ENCODE peak calls at places on chromosomes 12 and 14, in five cellular contexts. M is GM20000; I is heart left ventricle; E is small intestine; R is activated CD8-positive, alpha-beta memory T cell treated with anti-CD3 and anti-CD28 coated beads for 1 hour. P is an unnamed sample.

GRCh38 chr12:74646831-74647230 is 109.2 kb downstream of the ATXN7L3B start:
- DNase-seq in M (no peak), I (no peak), E (no peak), R (no peak), P (no peak)

GRCh38 chr12:21773263-21773741 is 1.2 kb downstream of the KCNJ8 start:
- DNase-seq in M (no peak), I (peak; percentile 81), E (no peak), R (no peak), P (peak; percentile 23)

GRCh38 chr12:56082967-56083366 is 3.0 kb downstream of the ERBB3 start:
- DNase-seq in M (no peak), I (no peak), E (no peak), R (no peak), P (no peak)

GRCh38 chr14:74620923-74621322 is 8.9 kb upstream of the LTBP2 start:
- DNase-seq in M (no peak), I (peak; percentile 19), E (no peak), R (no peak), P (no peak)

GRCh38 chr14:81209187-81209836 is 11.4 kb downstream of the GTF2A1 start:
- DNase-seq in M (no peak), I (no peak), E (no peak), R (no peak), P (no peak)

GRCh38 chr14:38204717-38205115 is 3.0 kb upstream of the SSTR1 start:
- DNase-seq in M (no peak), I (no peak), E (no peak), R (no peak), P (no peak)

GRCh38 chr14:98198385-98198784 is 1073.6 kb downstream of the BCL11B start:
- DNase-seq in M (peak; percentile 39), I (no peak), E (peak; percentile 59), R (no peak), P (no peak)

GRCh38 chr14:93912785-93913184 is 14.4 kb upstream of the FAM181A start:
- DNase-seq in M (no peak), I (peak; percentile 6), E (no peak), R (no peak), P (no peak)

GRCh38 chr12:93705237-93705636 is 28.1 kb downstream of the CRADD start:
- DNase-seq in M (no peak), I (no peak), E (no peak), R (no peak), P (no peak)

GRCh38 chr14:69288001-69288771 is 28.2 kb downstream of the GALNT16 start:
- DNase-seq in M (no peak), I (peak; percentile 70), E (peak; percentile 14), R (no peak), P (peak; percentile 42)

GRCh38 chr14:106141242-106142220 is 615.1 kb downstream of the TMEM121 start:
- DNase-seq in M (no peak), I (no peak), E (no peak), R (no peak), P (no peak)

GRCh38 chr12:131205534-131205933 is 251.8 kb downstream of the ADGRD1 start:
- DNase-seq in M (no peak), I (no peak), E (no peak), R (no peak), P (no peak)

GRCh38 chr14:89004195-89004594 is 179.7 kb downstream of the TTC8 start:
- DNase-seq in M (no peak), I (no peak), E (peak; percentile 64), R (no peak), P (peak; percentile 78)

GRCh38 chr14:85415015-85415712 is 114.8 kb upstream of the FLRT2 start:
- DNase-seq in M (no peak), I (peak; percentile 43), E (peak; percentile 0), R (no peak), P (peak; percentile 93)

GRCh38 chr14:22819191-22819988 is 4.2 kb upstream of the SLC7A7 start:
- DNase-seq in M (peak; percentile 34), I (no peak), E (peak; percentile 66), R (no peak), P (peak; percentile 85)

GRCh38 chr14:96095581-96096476 is 56.7 kb downstream of the C14orf132 start:
- DNase-seq in M (no peak), I (no peak), E (peak; percentile 51), R (no peak), P (peak; percentile 92)

GRCh38 chr14:99818503-99819036 is 25.4 kb downstream of the EML1 start:
- DNase-seq in M (no peak), I (no peak), E (no peak), R (no peak), P (peak; percentile 34)

GRCh38 chr14:86787782-86788181 is 1205.2 kb downstream of the GALC start:
- DNase-seq in M (no peak), I (no peak), E (no peak), R (no peak), P (peak; percentile 65)

GRCh38 chr14:65239143-65239672 is 136.9 kb upstream of the MAX start:
- DNase-seq in M (no peak), I (no peak), E (peak; percentile 94), R (no peak), P (peak; percentile 77)

GRCh38 chr14:105880616-105881015 is 354.2 kb downstream of the TMEM121 start:
- DNase-seq in M (no peak), I (no peak), E (no peak), R (no peak), P (no peak)

GRCh38 chr12:45669762-45670161 is 59.7 kb upstream of the ARID2 start:
- DNase-seq in M (no peak), I (no peak), E (no peak), R (no peak), P (no peak)